ENCODE peak calls at places on chromosomes 5 and 9, in six cellular contexts. A is K562, H is HepG2, J is A549, W is GM12878, S is endothelial cell of umbilical vein. Z is an unnamed sample.
A peak's percentile ranks its signal among the peaks of the same experiment; 100 is the strongest.

GRCh38 chr5:63743096-63743798 is 219.0 kb downstream of the HTR1A start:
- DNase-seq in A (no peak), H (no peak), J (no peak), W (no peak), S (no peak), Z (no peak)

GRCh38 chr5:31213676-31214638 is 20.5 kb downstream of the CDH6 start:
- DNase-seq in A (no peak), H (no peak), J (no peak), W (no peak), S (no peak), Z (no peak)

GRCh38 chr9:137015976-137016375 is 12.1 kb downstream of the ABCA2 start:
- DNase-seq in A (no peak), H (no peak), J (no peak), W (no peak), S (no peak), Z (no peak)

GRCh38 chr5:151923865-151924264 is 786 bp downstream of the GLRA1 start:
- DNase-seq in A (peak; percentile 19), H (no peak), J (peak; percentile 23), W (no peak), S (no peak), Z (peak; percentile 51)

GRCh38 chr9:120655005-120655622 is 59.2 kb downstream of the MEGF9 start:
- DNase-seq in A (no peak), H (no peak), J (no peak), W (no peak), S (no peak), Z (peak; percentile 6)

GRCh38 chr9:114218264-114219120 is 63.2 kb downstream of the COL27A1 start:
- DNase-seq in A (no peak), H (no peak), J (no peak), W (no peak), S (peak; percentile 64), Z (no peak)

GRCh38 chr9:124813496-124814177 is 36.7 kb downstream of the OLFML2A start:
- DNase-seq in A (no peak), H (no peak), J (no peak), W (no peak), S (no peak), Z (no peak)

GRCh38 chr5:42767491-42768105 is 11.0 kb downstream of the CCDC152 start:
- DNase-seq in A (peak; percentile 26), H (peak; percentile 19), J (peak; percentile 22), W (no peak), S (peak; percentile 39), Z (peak; percentile 41)

GRCh38 chr5:59766394-59766793 is 127.1 kb downstream of the PDE4D start:
- DNase-seq in A (no peak), H (no peak), J (peak; percentile 58), W (no peak), S (peak; percentile 79), Z (no peak)

GRCh38 chr5:92652735-92653134 is 928.3 kb downstream of the NR2F1-AS1 start:
- DNase-seq in A (no peak), H (no peak), J (no peak), W (no peak), S (no peak), Z (no peak)

GRCh38 chr5:181255836-181256578 is 4.9 kb downstream of the TRIM52 start:
- DNase-seq in A (no peak), H (no peak), J (no peak), W (no peak), S (no peak), Z (no peak)

GRCh38 chr5:178113141-178113787 is at the start of gene N4BP3:
- DNase-seq in A (peak; percentile 96), H (no peak), J (peak; percentile 42), W (no peak), S (peak; percentile 56), Z (peak; percentile 80)

GRCh38 chr5:35313296-35313695 is 83.0 kb upstream of the PRLR start:
- DNase-seq in A (no peak), H (no peak), J (no peak), W (no peak), S (no peak), Z (peak; percentile 63)

GRCh38 chr9:6780690-6781089 is 22.9 kb downstream of the KDM4C start:
- DNase-seq in A (no peak), H (no peak), J (no peak), W (no peak), S (no peak), Z (no peak)

GRCh38 chr5:121144764-121145163 is 680.7 kb downstream of the PRR16 start:
- DNase-seq in A (no peak), H (no peak), J (no peak), W (no peak), S (peak; percentile 68), Z (no peak)

GRCh38 chr9:124454791-124455443 is 4.7 kb downstream of the ADGRD2 start:
- DNase-seq in A (no peak), H (no peak), J (no peak), W (no peak), S (no peak), Z (no peak)

GRCh38 chr9:11962327-11962726 is 730.9 kb upstream of the TYRP1 start:
- DNase-seq in A (no peak), H (no peak), J (no peak), W (no peak), S (no peak), Z (no peak)

GRCh38 chr5:126988021-126988569 is 42.3 kb downstream of the MARCHF3 start:
- DNase-seq in A (no peak), H (no peak), J (no peak), W (peak; percentile 79), S (peak; percentile 91), Z (no peak)

GRCh38 chr5:27191786-27192505 is 153.6 kb upstream of the CDH9 start:
- DNase-seq in A (no peak), H (no peak), J (no peak), W (no peak), S (no peak), Z (peak; percentile 6)

GRCh38 chr9:135584934-135585333 is 23.4 kb downstream of the PAEP start:
- DNase-seq in A (no peak), H (no peak), J (no peak), W (no peak), S (no peak), Z (no peak)

GRCh38 chr9:131668439-131669233 is 71.2 kb downstream of the RAPGEF1 start:
- DNase-seq in A (peak; percentile 31), H (peak; percentile 32), J (no peak), W (peak; percentile 62), S (peak; percentile 80), Z (peak; percentile 62)

GRCh38 chr9:112705773-112706427 is 12.0 kb downstream of the INIP start:
- DNase-seq in A (no peak), H (peak; percentile 40), J (peak; percentile 48), W (no peak), S (peak; percentile 27), Z (peak; percentile 23)
- TF ChIP-seq CTCF in A (peak; percentile 41), H (peak; percentile 47), J (peak; percentile 44), W (no peak), S (no peak), Z (no peak)

GRCh38 chr5:163718256-163718655 is 212.8 kb downstream of the MAT2B start:
- DNase-seq in A (no peak), H (no peak), J (no peak), W (no peak), S (no peak), Z (no peak)
- TF ChIP-seq POLR2A in A (no peak), H (no peak), J (no peak), W (no peak), S (no peak), Z (no peak)

GRCh38 chr5:172705576-172706084 is 64.6 kb downstream of the NEURL1B start:
- DNase-seq in A (no peak), H (no peak), J (no peak), W (no peak), S (no peak), Z (no peak)
- TF ChIP-seq MYC in A (no peak), H (no peak), J (no peak), W (no peak), S (no peak), Z (no peak)

GRCh38 chr5:7391215-7391614 is 4.7 kb upstream of the ADCY2 start:
- DNase-seq in A (no peak), H (peak; percentile 33), J (no peak), W (no peak), S (no peak), Z (no peak)
- TF ChIP-seq CTCF in A (no peak), H (no peak), J (no peak), W (no peak), S (no peak), Z (no peak)

Z was measured in NB4.